ENCODE peak calls at places on chromosome 18, in seven cellular contexts. E, K, G, N, T, J and O are unnamed samples.

GRCh38 chr18:12599966-12600365 is 57.9 kb downstream of the SPIRE1 start:
- DNase-seq in E (no peak), K (no peak), G (no peak), N (no peak), T (no peak), J (no peak), O (no peak)

GRCh38 chr18:79733996-79734770 is 54.6 kb downstream of the CTDP1 start:
- DNase-seq in E (no peak), K (no peak), G (no peak), N (peak), T (peak), J (no peak), O (no peak)

GRCh38 chr18:35912332-35912731 is 60.1 kb upstream of the RMP24 start:
- DNase-seq in E (no peak), K (no peak), G (no peak), N (no peak), T (no peak), J (no peak), O (no peak)

GRCh38 chr18:45328762-45329161 is 286.5 kb upstream of the SLC14A2 start:
- DNase-seq in E (no peak), K (no peak), G (no peak), N (no peak), T (no peak), J (no peak), O (no peak)

GRCh38 chr18:32366586-32367538 is 103.8 kb downstream of the GAREM1 start:
- DNase-seq in E (no peak), K (no peak), G (no peak), N (no peak), T (no peak), J (no peak), O (no peak)

GRCh38 chr18:64987096-64987495 is 763.7 kb upstream of the CDH7 start:
- DNase-seq in E (no peak), K (no peak), G (no peak), N (no peak), T (no peak), J (no peak), O (no peak)

GRCh38 chr18:55228191-55228590 is 268.9 kb upstream of the CCDC68 start:
- DNase-seq in E (no peak), K (no peak), G (no peak), N (no peak), T (no peak), J (peak), O (no peak)

GRCh38 chr18:54159916-54160315 is 64.6 kb downstream of the MBD2 start:
- DNase-seq in E (no peak), K (no peak), G (no peak), N (no peak), T (no peak), J (no peak), O (no peak)

GRCh38 chr18:28112056-28112470 is 64.9 kb downstream of the CDH2 start:
- DNase-seq in E (no peak), K (no peak), G (no peak), N (no peak), T (no peak), J (peak), O (no peak)

GRCh38 chr18:3713708-3714107 is 263.7 kb downstream of the TGIF1 start:
- DNase-seq in E (no peak), K (no peak), G (no peak), N (no peak), T (no peak), J (no peak), O (no peak)

GRCh38 chr18:3712485-3712884 is 262.5 kb downstream of the TGIF1 start:
- DNase-seq in E (no peak), K (no peak), G (no peak), N (no peak), T (no peak), J (no peak), O (no peak)

GRCh38 chr18:3713166-3713565 is 263.2 kb downstream of the TGIF1 start:
- DNase-seq in E (no peak), K (no peak), G (no peak), N (no peak), T (no peak), J (no peak), O (no peak)

GRCh38 chr18:3709166-3709565 is 259.2 kb downstream of the TGIF1 start:
- DNase-seq in E (no peak), K (no peak), G (no peak), N (no peak), T (no peak), J (no peak), O (no peak)

GRCh38 chr18:3710712-3711269 is 260.8 kb downstream of the TGIF1 start:
- DNase-seq in E (peak), K (no peak), G (no peak), N (peak), T (no peak), J (no peak), O (no peak)
- H3K4me3 ChIP-seq in E (no peak), K (no peak), G (no peak), N (no peak), T (no peak), J (no peak), O (no peak)

GRCh38 chr18:9916814-9917213 is 3.0 kb downstream of the VAPA start:
- DNase-seq in E (no peak), K (no peak), G (no peak), N (no peak), T (no peak), J (no peak), O (no peak)
- H3K4me3 ChIP-seq in E (no peak), K (no peak), G (peak), N (no peak), T (no peak), J (no peak), O (no peak)

DNA sequence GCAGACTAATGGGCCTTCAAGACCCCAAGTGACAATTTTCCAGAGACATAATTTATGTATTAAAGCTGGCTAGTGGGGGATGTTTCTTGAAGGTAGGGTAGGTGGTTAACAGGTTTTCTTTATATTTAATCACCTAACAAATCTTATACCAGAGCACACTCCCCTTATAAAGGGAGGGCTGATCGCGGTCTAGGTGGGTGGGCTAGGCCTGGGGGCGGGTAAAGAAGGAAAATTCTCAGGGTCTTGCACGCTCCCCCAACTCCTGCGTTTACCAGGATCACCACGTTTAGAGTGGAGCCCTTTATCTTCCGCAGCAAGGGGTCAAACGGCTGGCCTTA is 19.9 kb upstream of the CXXC1 start:
- DNase-seq in E (no peak), K (no peak), G (no peak), N (no peak), T (no peak), J (no peak), O (no peak)
- H3K4me3 ChIP-seq in E (peak), K (peak), G (peak), N (peak), T (peak), J (peak), O (peak)

GRCh38 chr18:52340466-52341378 is 725 bp downstream of the DCC start:
- DNase-seq in E (no peak), K (no peak), G (no peak), N (no peak), T (peak), J (peak), O (no peak)
- H3K4me3 ChIP-seq in E (peak), K (peak), G (no peak), N (no peak), T (peak), J (peak), O (no peak)

GRCh38 chr18:50298443-50299284 is 11.2 kb upstream of the CXXC1 start:
- DNase-seq in E (no peak), K (no peak), G (no peak), N (no peak), T (peak), J (no peak), O (no peak)
- H3K4me3 ChIP-seq in E (peak), K (peak), G (peak), N (no peak), T (peak), J (peak), O (no peak)